ENCODE peak calls at places on chromosomes 3 and 15, in eight cellular contexts. E is thyroid gland, D is mammary epithelial cell, V is GM23338, N is SK-N-SH, P is psoas muscle, K is A549, G is right cardiac atrium. C is an unnamed sample.

GRCh38 chr15:39680868-39681267 is 100.0 kb downstream of the THBS1 start:
- DNase-seq in E (no peak), D (no peak), V (no peak), N (no peak), P (no peak), K (no peak), G (no peak), C (no peak)

GRCh38 chr3:61173685-61174084 is 77.6 kb downstream of the FHIT start:
- DNase-seq in E (no peak), D (no peak), V (no peak), N (no peak), P (no peak), K (no peak), G (no peak), C (no peak)

GRCh38 chr3:37673391-37673790 is 188.3 kb upstream of the CTDSPL start:
- DNase-seq in E (no peak), D (no peak), V (no peak), N (no peak), P (no peak), K (no peak), G (no peak), C (no peak)

GRCh38 chr3:108342829-108343478 is 46.6 kb downstream of the HHLA2 start:
- DNase-seq in E (no peak), D (peak), V (no peak), N (no peak), P (no peak), K (no peak), G (no peak), C (no peak)

GRCh38 chr3:107910713-107911259 is 180.0 kb downstream of the CD47 start:
- DNase-seq in E (no peak), D (no peak), V (no peak), N (no peak), P (no peak), K (no peak), G (no peak), C (no peak)

GRCh38 chr15:81304226-81304625 is 19.7 kb downstream of the STARD5 start:
- DNase-seq in E (peak), D (peak), V (no peak), N (no peak), P (no peak), K (no peak), G (no peak), C (no peak)

GRCh38 chr3:160754371-160754854 is 1.6 kb upstream of the PPM1L start:
- DNase-seq in E (peak), D (peak), V (peak), N (peak), P (peak), K (no peak), G (peak), C (peak)

GRCh38 chr3:141452045-141452444 is 34.8 kb upstream of the RASA2 start:
- DNase-seq in E (peak), D (peak), V (peak), N (no peak), P (no peak), K (peak), G (no peak), C (no peak)

GRCh38 chr3:123375014-123375940 is 73.6 kb downstream of the ADCY5 start:
- DNase-seq in E (no peak), D (no peak), V (peak), N (no peak), P (no peak), K (no peak), G (no peak), C (no peak)

GRCh38 chr15:68783226-68784054 is 37.3 kb downstream of the ANP32A start:
- DNase-seq in E (peak), D (peak), V (peak), N (peak), P (peak), K (peak), G (no peak), C (no peak)

GRCh38 chr15:23881299-23881698 is 194.2 kb upstream of the NDN start:
- DNase-seq in E (no peak), D (no peak), V (no peak), N (no peak), P (no peak), K (no peak), G (no peak), C (no peak)

GRCh38 chr3:81245043-81245442 is 516.4 kb downstream of the GBE1 start:
- DNase-seq in E (no peak), D (no peak), V (no peak), N (no peak), P (no peak), K (no peak), G (no peak), C (no peak)

GRCh38 chr3:120432105-120432860 is 18.5 kb downstream of the FSTL1 start:
- DNase-seq in E (peak), D (no peak), V (peak), N (no peak), P (no peak), K (peak), G (no peak), C (no peak)

GRCh38 chr3:62433396-62433795 is 60.0 kb upstream of the FEZF2 start:
- DNase-seq in E (no peak), D (no peak), V (no peak), N (no peak), P (no peak), K (no peak), G (no peak), C (no peak)

GRCh38 chr3:13723676-13724207 is 156.1 kb downstream of the WNT7A start:
- DNase-seq in E (no peak), D (no peak), V (no peak), N (no peak), P (no peak), K (no peak), G (no peak), C (no peak)

GRCh38 chr3:64880926-64881325 is 193.1 kb upstream of the ADAMTS9 start:
- DNase-seq in E (no peak), D (no peak), V (no peak), N (no peak), P (no peak), K (no peak), G (no peak), C (no peak)

GRCh38 chr3:46662771-46663551 is 30.5 kb downstream of the ALS2CL start:
- DNase-seq in E (no peak), D (no peak), V (no peak), N (peak), P (peak), K (no peak), G (peak), C (no peak)

GRCh38 chr3:38460377-38461085 is 6.8 kb downstream of the ACVR2B start:
- DNase-seq in E (no peak), D (no peak), V (no peak), N (no peak), P (peak), K (no peak), G (no peak), C (no peak)

GRCh38 chr3:148990211-148990610 is 1.1 kb upstream of the GYG1 start:
- DNase-seq in E (no peak), D (no peak), V (no peak), N (no peak), P (no peak), K (no peak), G (no peak), C (no peak)

GRCh38 chr3:40494698-40495097 is 11.1 kb upstream of the ZNF620 start:
- DNase-seq in E (no peak), D (no peak), V (no peak), N (no peak), P (no peak), K (no peak), G (no peak), C (no peak)

DNA sequence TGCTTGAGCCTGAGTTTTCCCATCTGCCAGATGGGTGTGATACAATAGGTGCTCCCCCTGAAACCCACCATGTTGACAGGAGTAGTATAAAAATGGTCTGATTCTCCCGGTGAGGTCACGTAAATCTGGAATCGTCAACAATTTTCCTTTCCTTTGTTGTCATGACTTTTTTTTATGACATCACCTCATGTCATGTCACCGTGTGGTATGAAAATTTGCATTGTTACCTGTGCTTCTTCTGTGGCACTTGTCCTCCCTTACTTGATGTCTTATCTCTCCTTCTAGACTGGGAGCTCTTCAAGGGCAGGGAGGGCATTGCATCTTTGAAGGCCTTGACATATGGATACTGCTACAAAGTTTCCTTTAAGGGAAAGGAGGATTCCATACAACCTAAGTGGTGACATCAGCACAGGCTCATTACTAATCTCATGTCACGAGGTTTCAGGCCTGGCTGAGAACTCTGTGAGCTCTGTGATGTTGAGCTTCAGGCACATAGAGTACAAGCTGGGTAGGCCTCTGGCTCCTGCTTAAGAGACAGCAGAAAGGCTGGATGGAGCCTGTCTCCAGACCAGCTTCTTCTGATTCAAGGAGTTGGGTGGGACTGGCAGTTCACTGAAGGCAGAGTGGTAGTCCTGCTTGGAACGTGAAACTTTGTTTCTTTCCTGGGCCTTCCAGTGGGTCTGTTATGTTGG is 66.3 kb downstream of the LPP start:
- DNase-seq in E (no peak), D (no peak), V (no peak), N (no peak), P (no peak), K (no peak), G (no peak), C (no peak)
- H3K27ac ChIP-seq in E (peak), D (no peak), V (no peak), N (peak), P (peak), K (peak), G (peak), C (no peak)

DNA sequence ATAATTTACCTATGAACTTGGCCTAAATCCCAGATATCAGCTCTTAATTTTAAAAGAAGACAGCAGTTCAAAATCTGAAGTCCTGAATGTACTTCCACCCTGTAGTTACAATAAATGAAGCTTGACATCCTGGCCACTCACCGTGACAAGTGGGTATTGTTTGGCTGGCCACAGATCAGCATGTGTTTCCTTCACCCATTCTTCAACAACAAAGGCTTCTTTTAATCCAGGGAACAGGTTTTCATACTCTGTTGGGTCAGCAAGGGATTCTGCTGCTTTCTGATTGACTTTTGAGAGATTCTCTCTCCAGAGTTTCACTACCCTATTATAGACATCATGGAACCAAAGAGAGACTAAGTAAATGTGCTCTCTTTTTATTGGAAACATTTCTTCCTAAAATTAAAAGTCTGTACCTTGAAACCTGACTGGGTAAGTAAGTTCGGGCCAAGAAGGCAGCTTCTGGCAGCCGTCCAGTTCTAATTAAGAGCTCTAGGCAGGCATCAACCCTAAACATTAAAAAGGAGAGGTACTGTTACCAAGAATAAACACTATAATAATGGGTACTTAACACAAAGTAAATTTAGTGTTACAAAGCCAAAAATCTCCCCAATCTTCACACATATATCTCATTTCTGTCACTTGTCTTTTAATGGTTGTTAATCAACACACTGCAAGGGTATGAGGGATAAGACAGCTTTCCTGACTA is 15.2 kb downstream of the MRPS22 start:
- DNase-seq in E (peak), D (no peak), V (no peak), N (no peak), P (no peak), K (no peak), G (no peak), C (no peak)
- H3K27ac ChIP-seq in E (peak), D (no peak), V (no peak), N (no peak), P (no peak), K (no peak), G (no peak), C (peak)

DNA sequence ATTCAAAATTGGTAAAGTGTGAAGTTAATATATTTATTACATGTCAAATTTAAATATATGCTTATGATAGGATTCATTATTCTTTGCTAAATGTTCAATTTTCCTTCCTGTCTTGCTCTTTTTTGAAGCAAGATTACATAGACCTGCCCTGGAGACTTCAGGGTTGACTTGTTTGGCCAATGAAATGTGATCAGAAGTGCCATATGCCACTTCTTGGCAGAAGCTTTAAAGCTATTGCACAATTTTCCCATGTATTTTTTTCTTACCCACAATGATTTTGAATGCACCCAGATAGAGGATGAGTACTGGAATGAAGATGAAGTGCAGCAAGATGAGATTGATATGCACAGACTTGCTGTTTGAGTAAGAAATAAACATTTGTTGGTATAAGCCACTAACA is 406.3 kb upstream of the BCHE start:
- DNase-seq in E (no peak), D (no peak), V (no peak), N (no peak), P (no peak), K (no peak), G (no peak), C (no peak)
- H3K27ac ChIP-seq in E (no peak), D (no peak), V (no peak), N (no peak), P (no peak), K (no peak), G (no peak), C (no peak)

GRCh38 chr3:170726976-170727661 is 141.2 kb upstream of the SLC7A14 start:
- DNase-seq in E (no peak), D (peak), V (no peak), N (no peak), P (no peak), K (peak), G (no peak), C (no peak)
- H3K27ac ChIP-seq in E (no peak), D (peak), V (no peak), N (peak), P (no peak), K (peak), G (peak), C (no peak)

GRCh38 chr3:188672840-188673239 is 498.9 kb upstream of the TPRG1 start:
- DNase-seq in E (no peak), D (no peak), V (no peak), N (no peak), P (no peak), K (no peak), G (no peak), C (no peak)
- H3K27ac ChIP-seq in E (no peak), D (peak), V (no peak), N (no peak), P (no peak), K (no peak), G (no peak), C (no peak)

DNA sequence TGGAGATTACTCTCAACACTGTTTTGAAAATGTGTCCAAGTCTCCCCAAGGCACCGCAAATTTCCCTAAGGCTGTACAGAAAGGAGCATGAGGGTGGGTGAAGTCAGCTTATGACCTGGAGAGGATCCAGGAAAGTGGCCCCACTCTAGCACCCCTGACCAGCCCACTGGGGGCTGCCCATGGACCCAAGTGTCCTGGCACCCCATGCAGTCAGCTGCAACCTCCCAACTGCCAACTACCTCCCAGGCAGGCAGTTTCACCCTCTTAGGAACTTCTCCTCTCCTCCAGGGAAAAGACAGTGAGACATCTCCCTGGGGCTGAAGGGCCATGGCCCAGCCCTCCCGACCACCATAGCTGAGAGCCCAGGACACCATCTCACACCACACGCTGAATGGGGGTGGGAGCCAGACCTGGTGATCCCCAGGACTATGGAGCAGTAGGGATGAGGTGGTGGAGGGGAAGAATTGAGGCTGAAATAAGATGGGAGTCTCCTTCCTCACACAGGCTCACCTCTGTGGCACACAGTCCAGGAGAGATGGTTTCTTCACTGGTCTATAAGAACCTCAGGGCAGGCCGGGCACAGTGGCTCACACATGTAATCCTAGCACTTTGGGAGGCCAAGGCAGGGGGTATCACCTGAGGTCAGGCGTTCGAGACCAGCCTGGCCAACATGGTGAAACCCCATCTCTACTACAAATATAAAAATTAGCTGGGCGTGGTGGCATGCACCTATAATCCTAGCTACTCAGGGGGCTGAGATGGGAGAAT is 104.4 kb downstream of the DAPK2 start:
- DNase-seq in E (peak), D (no peak), V (no peak), N (no peak), P (no peak), K (no peak), G (no peak), C (no peak)
- H3K27ac ChIP-seq in E (peak), D (no peak), V (no peak), N (no peak), P (peak), K (no peak), G (peak), C (no peak)

GRCh38 chr3:4174760-4175159 is 128.4 kb upstream of the SETMAR start:
- DNase-seq in E (no peak), D (no peak), V (no peak), N (no peak), P (no peak), K (no peak), G (no peak), C (no peak)
- H3K27ac ChIP-seq in E (no peak), D (no peak), V (no peak), N (no peak), P (no peak), K (no peak), G (no peak), C (no peak)

DNA sequence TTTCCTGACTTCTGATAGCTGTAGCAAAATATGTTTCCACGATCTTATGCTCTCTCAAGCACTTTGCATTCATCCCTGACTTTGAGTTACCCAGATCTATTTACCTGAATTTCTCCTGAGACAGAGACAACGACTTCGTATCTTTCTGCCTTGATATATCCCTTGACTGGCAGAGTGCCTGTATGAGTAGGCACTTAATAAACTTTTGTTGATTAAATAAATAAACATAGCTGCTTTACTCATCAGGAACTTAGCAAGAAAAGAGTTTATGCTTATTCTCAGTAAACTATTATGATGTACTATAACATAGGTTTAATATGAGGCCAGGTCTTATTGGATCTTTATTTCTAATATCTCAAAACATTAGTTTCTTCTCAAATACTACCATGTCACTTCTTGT is 85.6 kb upstream of the PHLDB2 start:
- DNase-seq in E (no peak), D (no peak), V (no peak), N (no peak), P (no peak), K (no peak), G (no peak), C (no peak)
- H3K27ac ChIP-seq in E (no peak), D (no peak), V (no peak), N (no peak), P (no peak), K (no peak), G (no peak), C (no peak)